ENCODE peak calls at places on chromosome 1, in ten cellular contexts. One of them, this sample, is unnamed. For H3K9me2, the result is how much of the 10 kb centered on the place peaks cover.

GRCh38 chr1:213127074-213127473 is 76.0 kb downstream of the RPS6KC1 start:
- DNase-seq in PC-9: no peak
- DNase-seq in MM.1S: no peak
- DNase-seq in GM23248: peak
- DNase-seq in hepatocyte: no peak
- DNase-seq in GM23338: no peak
- DNase-seq in HCT116: no peak
- DNase-seq in SK-N-SH: no peak
- DNase-seq in Karpas-422: no peak
- DNase-seq in PC-3: peak
- DNase-seq in this sample: no peak

GRCh38 chr1:63317007-63317813 is 5.2 kb upstream of the FOXD3 start:
- DNase-seq in GM23248: peak
- DNase-seq in SK-N-SH: peak
- DNase-seq in HCT116: peak
- DNase-seq in PC-9: peak
- DNase-seq in GM23338: peak
- DNase-seq in Karpas-422: peak
- DNase-seq in hepatocyte: peak
- DNase-seq in MM.1S: peak
- DNase-seq in PC-3: peak
- DNase-seq in this sample: peak

GRCh38 chr1:230587056-230587455 is 55.2 kb upstream of the COG2 start:
- DNase-seq in HCT116: no peak
- DNase-seq in Karpas-422: no peak
- DNase-seq in GM23248: no peak
- DNase-seq in GM23338: no peak
- DNase-seq in PC-3: no peak
- DNase-seq in hepatocyte: no peak
- DNase-seq in SK-N-SH: no peak
- DNase-seq in MM.1S: no peak
- DNase-seq in PC-9: no peak
- DNase-seq in this sample: no peak

GRCh38 chr1:92882817-92883216 is 51.0 kb downstream of the RPL5 start:
- DNase-seq in MM.1S: no peak
- DNase-seq in GM23248: peak
- DNase-seq in hepatocyte: no peak
- DNase-seq in SK-N-SH: peak
- DNase-seq in HCT116: no peak
- DNase-seq in GM23338: peak
- DNase-seq in PC-3: peak
- DNase-seq in Karpas-422: no peak
- DNase-seq in PC-9: no peak
- DNase-seq in this sample: peak

GRCh38 chr1:41653574-41653973 is 169.1 kb upstream of the EDN2 start:
- DNase-seq in Karpas-422: no peak
- DNase-seq in GM23338: no peak
- DNase-seq in SK-N-SH: no peak
- DNase-seq in PC-9: no peak
- DNase-seq in PC-3: no peak
- DNase-seq in GM23248: no peak
- DNase-seq in hepatocyte: no peak
- DNase-seq in HCT116: no peak
- DNase-seq in MM.1S: no peak
- DNase-seq in this sample: peak

GRCh38 chr1:204320413-204320812 is 39.3 kb downstream of the PLEKHA6 start:
- DNase-seq in MM.1S: no peak
- DNase-seq in hepatocyte: peak
- DNase-seq in GM23338: no peak
- DNase-seq in PC-9: peak
- DNase-seq in GM23248: peak
- DNase-seq in SK-N-SH: no peak
- DNase-seq in PC-3: peak
- DNase-seq in HCT116: no peak
- DNase-seq in Karpas-422: no peak
- DNase-seq in this sample: no peak

GRCh38 chr1:110134050-110134595 is 16.2 kb upstream of the SLC6A17 start:
- DNase-seq in HCT116: no peak
- DNase-seq in PC-3: no peak
- DNase-seq in MM.1S: no peak
- DNase-seq in GM23338: no peak
- DNase-seq in Karpas-422: no peak
- DNase-seq in hepatocyte: no peak
- DNase-seq in GM23248: peak
- DNase-seq in PC-9: no peak
- DNase-seq in SK-N-SH: no peak
- DNase-seq in this sample: no peak

GRCh38 chr1:233598891-233599541 is 14.9 kb upstream of the KCNK1 start:
- DNase-seq in HCT116: no peak
- DNase-seq in hepatocyte: no peak
- DNase-seq in GM23248: peak
- DNase-seq in PC-9: no peak
- DNase-seq in SK-N-SH: peak
- DNase-seq in GM23338: no peak
- DNase-seq in MM.1S: no peak
- DNase-seq in PC-3: no peak
- DNase-seq in Karpas-422: no peak
- DNase-seq in this sample: no peak

GRCh38 chr1:233897325-233898162 is 6.9 kb upstream of the SLC35F3 start:
- DNase-seq in SK-N-SH: no peak
- DNase-seq in PC-3: peak
- DNase-seq in Karpas-422: no peak
- DNase-seq in hepatocyte: no peak
- DNase-seq in PC-9: no peak
- DNase-seq in GM23248: no peak
- DNase-seq in MM.1S: peak
- DNase-seq in GM23338: no peak
- DNase-seq in HCT116: no peak
- DNase-seq in this sample: no peak

GRCh38 chr1:39899611-39900538 is 1.8 kb downstream of the MYCL start:
- DNase-seq in PC-3: no peak
- DNase-seq in MM.1S: no peak
- DNase-seq in GM23338: no peak
- DNase-seq in PC-9: no peak
- DNase-seq in HCT116: no peak
- DNase-seq in Karpas-422: no peak
- DNase-seq in SK-N-SH: no peak
- DNase-seq in hepatocyte: no peak
- DNase-seq in GM23248: no peak
- DNase-seq in this sample: no peak
- H3K4me3 ChIP-seq in PC-3: peak
- H3K4me3 ChIP-seq in MM.1S: no peak
- H3K4me3 ChIP-seq in GM23338: peak
- H3K4me3 ChIP-seq in PC-9: peak
- H3K4me3 ChIP-seq in HCT116: no peak
- H3K4me3 ChIP-seq in Karpas-422: no peak
- H3K4me3 ChIP-seq in SK-N-SH: no peak
- H3K4me3 ChIP-seq in hepatocyte: no peak
- H3K4me3 ChIP-seq in GM23248: no peak
- H3K4me3 ChIP-seq in this sample: no peak

GRCh38 chr1:156048663-156049258 is 4.8 kb downstream of the UBQLN4 start:
- DNase-seq in MM.1S: no peak
- DNase-seq in hepatocyte: no peak
- DNase-seq in PC-9: no peak
- DNase-seq in HCT116: no peak
- DNase-seq in PC-3: no peak
- DNase-seq in GM23338: no peak
- DNase-seq in SK-N-SH: no peak
- DNase-seq in GM23248: no peak
- DNase-seq in Karpas-422: no peak
- DNase-seq in this sample: no peak
- H3K9me2 ChIP-seq in MM.1S: under half
- H3K9me2 ChIP-seq in hepatocyte: under half
- H3K9me2 ChIP-seq in PC-9: under half
- H3K9me2 ChIP-seq in HCT116: under half
- H3K9me2 ChIP-seq in PC-3: under half
- H3K9me2 ChIP-seq in GM23338: under half
- H3K9me2 ChIP-seq in SK-N-SH: under half
- H3K9me2 ChIP-seq in GM23248: under half
- H3K9me2 ChIP-seq in Karpas-422: under half
- H3K9me2 ChIP-seq in this sample: under half

GRCh38 chr1:17588048-17588781 is 48.7 kb downstream of the ARHGEF10L start:
- DNase-seq in Karpas-422: no peak
- DNase-seq in HCT116: no peak
- DNase-seq in PC-9: peak
- DNase-seq in GM23338: peak
- DNase-seq in PC-3: no peak
- DNase-seq in SK-N-SH: peak
- DNase-seq in GM23248: peak
- DNase-seq in hepatocyte: peak
- DNase-seq in MM.1S: no peak
- DNase-seq in this sample: no peak
- H3K4me2 ChIP-seq in Karpas-422: no peak
- H3K4me2 ChIP-seq in HCT116: peak
- H3K4me2 ChIP-seq in PC-9: peak
- H3K4me2 ChIP-seq in GM23338: peak
- H3K4me2 ChIP-seq in PC-3: no peak
- H3K4me2 ChIP-seq in SK-N-SH: peak
- H3K4me2 ChIP-seq in GM23248: peak
- H3K4me2 ChIP-seq in hepatocyte: peak
- H3K4me2 ChIP-seq in MM.1S: no peak
- H3K4me2 ChIP-seq in this sample: no peak

DNA sequence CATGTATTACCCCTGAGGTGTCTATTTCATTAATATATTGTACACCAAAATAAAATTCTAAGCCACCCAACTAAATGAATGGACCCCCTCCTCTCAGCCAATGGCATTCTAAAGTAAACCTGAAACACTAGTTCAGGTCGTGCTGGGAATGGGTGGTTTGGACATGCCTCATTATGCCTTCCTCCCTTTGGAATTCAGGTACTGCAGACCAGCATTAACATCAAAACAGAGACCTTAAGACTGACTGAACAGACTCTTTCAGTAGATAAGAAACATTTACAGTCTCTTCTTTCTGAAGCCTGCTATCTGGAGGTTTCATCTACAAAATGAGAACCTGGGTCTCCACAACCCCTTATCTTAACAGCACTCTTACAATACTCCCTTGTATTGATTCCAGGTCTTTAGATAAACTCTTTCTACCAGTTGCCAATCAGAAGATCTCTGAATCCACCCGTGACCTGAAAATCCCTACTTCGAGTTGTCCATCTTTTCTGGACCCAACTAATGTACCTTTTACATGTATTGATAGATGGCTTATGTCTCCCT is 93.6 kb downstream of the PKN2 start:
- DNase-seq in PC-3: no peak
- DNase-seq in Karpas-422: no peak
- DNase-seq in hepatocyte: no peak
- DNase-seq in GM23248: no peak
- DNase-seq in MM.1S: no peak
- DNase-seq in HCT116: no peak
- DNase-seq in GM23338: peak
- DNase-seq in SK-N-SH: no peak
- DNase-seq in PC-9: no peak
- DNase-seq in this sample: no peak
- H3K4me3 ChIP-seq in PC-3: no peak
- H3K4me3 ChIP-seq in Karpas-422: no peak
- H3K4me3 ChIP-seq in hepatocyte: no peak
- H3K4me3 ChIP-seq in GM23248: no peak
- H3K4me3 ChIP-seq in MM.1S: no peak
- H3K4me3 ChIP-seq in HCT116: no peak
- H3K4me3 ChIP-seq in GM23338: peak
- H3K4me3 ChIP-seq in SK-N-SH: no peak
- H3K4me3 ChIP-seq in PC-9: no peak
- H3K4me3 ChIP-seq in this sample: no peak